ENCODE peak calls at places on chromosomes 5 and 9, in seven cellular contexts. C is H7, E is RWPE2, S is AG09309, T is heart right ventricle, P is ovary, M is GM23338. O is an unnamed sample.

GRCh38 chr5:125267636-125268248 is 521.3 kb upstream of the ZNF608 start:
- DNase-seq in C (no peak), E (no peak), S (no peak), T (no peak), P (no peak), M (no peak), O (no peak)

GRCh38 chr5:59380350-59380951 is 513.1 kb downstream of the PDE4D start:
- DNase-seq in C (no peak), E (no peak), S (peak), T (no peak), P (no peak), M (peak), O (peak)

GRCh38 chr5:175596818-175597217 is 61.1 kb upstream of the HRH2 start:
- DNase-seq in C (peak), E (no peak), S (no peak), T (no peak), P (no peak), M (no peak), O (no peak)

GRCh38 chr5:96997265-96997859 is 61.5 kb downstream of the LNPEP start:
- DNase-seq in C (peak), E (no peak), S (no peak), T (peak), P (no peak), M (peak), O (no peak)

GRCh38 chr5:103224894-103225246 is 33.7 kb upstream of the MACIR start:
- DNase-seq in C (no peak), E (no peak), S (no peak), T (no peak), P (no peak), M (no peak), O (no peak)

GRCh38 chr5:72015103-72015548 is 92.1 kb upstream of the MAP1B start:
- DNase-seq in C (no peak), E (peak), S (no peak), T (peak), P (no peak), M (no peak), O (peak)

GRCh38 chr9:137454506-137455360 is 4.4 kb downstream of the NSMF start:
- DNase-seq in C (peak), E (peak), S (no peak), T (no peak), P (peak), M (peak), O (no peak)

GRCh38 chr9:96420468-96421219 is 2.5 kb upstream of the ZNF367 start:
- DNase-seq in C (peak), E (peak), S (peak), T (peak), P (no peak), M (peak), O (peak)

GRCh38 chr5:97839338-97840081 is 656.5 kb upstream of the RIOK2 start:
- DNase-seq in C (no peak), E (no peak), S (peak), T (no peak), P (no peak), M (no peak), O (no peak)

GRCh38 chr5:88882321-88883038 is 504 bp downstream of the MEF2C start:
- DNase-seq in C (no peak), E (no peak), S (no peak), T (no peak), P (no peak), M (no peak), O (no peak)

GRCh38 chr5:173592050-173592669 is 24.3 kb downstream of the BOD1 start:
- DNase-seq in C (peak), E (no peak), S (no peak), T (no peak), P (no peak), M (peak), O (no peak)

GRCh38 chr5:178291969-178292825 is 59.6 kb upstream of the PHYKPL start:
- DNase-seq in C (no peak), E (peak), S (no peak), T (no peak), P (no peak), M (no peak), O (no peak)

GRCh38 chr9:87776481-87777373 is 50.8 kb downstream of the CTSL start:
- DNase-seq in C (no peak), E (no peak), S (no peak), T (no peak), P (no peak), M (no peak), O (no peak)

GRCh38 chr9:121655231-121655755 is 3.9 kb downstream of the DAB2IP start:
- DNase-seq in C (no peak), E (no peak), S (no peak), T (no peak), P (no peak), M (no peak), O (no peak)

GRCh38 chr5:143244000-143244736 is 159.3 kb downstream of the NR3C1 start:
- DNase-seq in C (no peak), E (peak), S (peak), T (peak), P (peak), M (no peak), O (peak)

GRCh38 chr9:131419029-131419614 is 25.2 kb downstream of the PRRC2B start:
- DNase-seq in C (no peak), E (no peak), S (no peak), T (no peak), P (no peak), M (no peak), O (no peak)

GRCh38 chr5:181185560-181185959 is 19.4 kb downstream of the TRIM7 start:
- DNase-seq in C (no peak), E (no peak), S (no peak), T (no peak), P (no peak), M (no peak), O (no peak)

GRCh38 chr5:181187500-181188213 is 17.3 kb downstream of the TRIM7 start:
- DNase-seq in C (peak), E (peak), S (no peak), T (peak), P (peak), M (peak), O (peak)

GRCh38 chr5:181186022-181186421 is 19.0 kb downstream of the TRIM7 start:
- DNase-seq in C (no peak), E (no peak), S (no peak), T (no peak), P (no peak), M (no peak), O (no peak)

GRCh38 chr5:181188700-181189362 is 16.2 kb downstream of the TRIM7 start:
- DNase-seq in C (peak), E (peak), S (no peak), T (peak), P (peak), M (peak), O (no peak)

GRCh38 chr5:181186902-181187499 is 18.0 kb downstream of the TRIM7 start:
- DNase-seq in C (no peak), E (no peak), S (no peak), T (no peak), P (no peak), M (peak), O (no peak)
- H3K4me3 ChIP-seq in C (peak), E (peak), S (no peak), T (no peak), P (no peak), M (peak), O (peak)

DNA sequence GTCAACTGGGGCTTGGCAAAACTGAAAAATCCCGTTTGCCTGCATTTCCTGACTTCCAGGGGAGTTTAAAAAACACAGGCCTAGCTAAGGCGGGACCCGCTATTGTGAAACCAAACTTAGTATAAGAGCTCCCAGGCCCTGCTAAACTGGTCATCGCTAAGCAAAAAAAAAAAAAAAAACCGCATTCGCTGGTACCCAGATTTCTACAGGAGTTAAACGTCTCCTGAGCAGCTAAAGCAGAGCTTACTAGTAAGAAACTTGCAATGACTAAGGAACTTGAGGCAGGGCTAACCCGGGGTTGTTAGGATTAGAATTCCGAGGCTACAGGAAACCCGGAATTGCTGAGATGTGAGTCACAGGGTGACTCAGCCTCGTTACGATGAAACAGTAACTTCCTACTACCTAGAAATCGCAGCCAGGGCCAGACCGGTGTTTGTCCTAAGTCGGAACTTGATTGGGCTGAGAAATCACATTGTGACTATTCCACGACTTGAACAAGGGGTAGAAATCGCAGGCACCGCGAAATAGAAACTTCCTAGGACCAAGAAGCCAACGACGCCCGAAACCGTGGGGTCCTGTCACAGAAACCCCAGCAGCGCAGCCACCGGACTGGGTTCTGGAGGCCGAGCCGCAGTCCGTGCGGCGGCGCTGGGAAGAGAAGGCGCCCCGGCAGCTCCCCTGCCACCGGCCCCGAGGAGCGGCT is 89.5 kb downstream of the ANXA2R start:
- DNase-seq in C (peak), E (peak), S (peak), T (peak), P (peak), M (peak), O (peak)
- H3K4me3 ChIP-seq in C (no peak), E (no peak), S (peak), T (peak), P (peak), M (peak), O (peak)

DNA sequence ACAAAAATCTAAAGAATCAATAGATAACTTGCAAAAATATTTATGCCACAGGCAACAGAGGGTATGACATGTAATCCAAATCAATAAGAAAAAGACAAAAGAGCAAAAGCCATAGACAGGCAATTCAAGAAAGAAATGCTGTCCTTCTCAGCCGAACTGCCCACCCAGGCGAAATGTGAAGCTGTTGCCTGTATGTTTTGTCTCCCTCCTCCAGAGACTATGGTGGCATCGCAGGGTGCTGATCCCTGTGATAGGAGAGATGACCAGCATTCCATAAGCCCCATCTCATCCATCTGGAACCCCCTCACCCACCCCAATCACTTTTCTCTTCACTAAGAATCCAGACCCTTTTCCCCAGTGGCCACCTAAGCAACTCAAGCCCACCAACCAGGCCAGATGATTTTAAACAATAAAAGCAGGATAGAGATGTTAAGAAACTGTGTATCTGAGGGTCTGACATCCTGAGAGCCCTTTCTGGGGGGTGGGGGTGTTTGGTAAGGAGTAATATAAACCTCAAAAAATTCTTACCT is 5.3 kb upstream of the ACSL6 start:
- DNase-seq in C (no peak), E (no peak), S (no peak), T (no peak), P (no peak), M (no peak), O (no peak)
- H3K4me3 ChIP-seq in C (no peak), E (no peak), S (no peak), T (no peak), P (no peak), M (no peak), O (no peak)

GRCh38 chr9:86406366-86406765 is 52.2 kb upstream of the TUT7 start:
- DNase-seq in C (no peak), E (no peak), S (no peak), T (no peak), P (no peak), M (no peak), O (peak)
- H3K4me3 ChIP-seq in C (no peak), E (no peak), S (no peak), T (no peak), P (no peak), M (no peak), O (no peak)

GRCh38 chr5:119271758-119272730 is 83.8 kb upstream of the TNFAIP8 start:
- DNase-seq in C (no peak), E (no peak), S (no peak), T (no peak), P (no peak), M (no peak), O (no peak)
- H3K4me3 ChIP-seq in C (no peak), E (no peak), S (no peak), T (no peak), P (no peak), M (no peak), O (no peak)

GRCh38 chr5:93584531-93585053 is 1.6 kb downstream of the NR2F1 start:
- DNase-seq in C (peak), E (no peak), S (no peak), T (no peak), P (peak), M (peak), O (no peak)
- H3K4me3 ChIP-seq in C (no peak), E (peak), S (peak), T (peak), P (peak), M (peak), O (peak)

DNA sequence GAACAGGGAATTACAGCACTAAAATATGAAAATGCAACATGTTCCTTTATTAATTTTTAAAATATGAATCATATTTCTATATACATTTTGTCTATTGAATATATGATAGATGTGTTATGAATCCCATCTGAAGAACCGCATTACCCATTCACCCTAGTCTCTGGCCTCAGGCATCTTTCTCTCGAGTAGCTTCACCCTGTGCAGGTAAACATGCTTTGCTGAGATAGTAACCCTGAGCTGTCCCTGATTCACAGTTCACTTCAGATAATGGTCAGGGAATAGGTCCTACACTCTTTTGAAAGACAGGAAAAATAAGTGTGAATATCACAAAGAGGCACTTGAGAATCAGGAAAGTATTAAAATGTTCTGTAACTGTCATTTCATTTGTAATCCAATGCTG is 766.8 kb downstream of the IRX1 start:
- DNase-seq in C (no peak), E (no peak), S (no peak), T (no peak), P (no peak), M (no peak), O (no peak)
- H3K4me3 ChIP-seq in C (no peak), E (no peak), S (no peak), T (no peak), P (no peak), M (no peak), O (no peak)

DNA sequence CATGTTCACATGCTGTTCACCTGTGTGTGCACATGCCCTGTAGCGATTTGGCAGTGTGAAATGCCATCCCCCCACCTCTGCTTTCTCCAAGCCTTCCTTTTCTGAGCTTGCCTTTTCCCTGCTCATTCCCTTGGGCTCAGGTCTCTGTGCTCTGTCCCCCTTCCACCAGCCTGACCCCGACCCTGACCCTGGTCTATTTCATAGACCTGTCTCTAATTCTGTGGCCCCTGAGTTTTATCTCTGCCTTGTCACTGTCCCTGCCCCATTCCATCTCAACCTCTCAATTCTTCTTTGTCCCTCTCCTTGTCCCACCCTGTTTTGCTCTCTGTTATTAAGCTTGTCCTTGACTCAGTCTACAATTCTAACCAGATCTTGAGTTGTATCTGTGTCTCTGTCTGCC is 735 bp downstream of the ARAP3 start:
- DNase-seq in C (no peak), E (no peak), S (no peak), T (no peak), P (no peak), M (no peak), O (no peak)
- H3K4me3 ChIP-seq in C (peak), E (peak), S (peak), T (peak), P (peak), M (peak), O (peak)

DNA sequence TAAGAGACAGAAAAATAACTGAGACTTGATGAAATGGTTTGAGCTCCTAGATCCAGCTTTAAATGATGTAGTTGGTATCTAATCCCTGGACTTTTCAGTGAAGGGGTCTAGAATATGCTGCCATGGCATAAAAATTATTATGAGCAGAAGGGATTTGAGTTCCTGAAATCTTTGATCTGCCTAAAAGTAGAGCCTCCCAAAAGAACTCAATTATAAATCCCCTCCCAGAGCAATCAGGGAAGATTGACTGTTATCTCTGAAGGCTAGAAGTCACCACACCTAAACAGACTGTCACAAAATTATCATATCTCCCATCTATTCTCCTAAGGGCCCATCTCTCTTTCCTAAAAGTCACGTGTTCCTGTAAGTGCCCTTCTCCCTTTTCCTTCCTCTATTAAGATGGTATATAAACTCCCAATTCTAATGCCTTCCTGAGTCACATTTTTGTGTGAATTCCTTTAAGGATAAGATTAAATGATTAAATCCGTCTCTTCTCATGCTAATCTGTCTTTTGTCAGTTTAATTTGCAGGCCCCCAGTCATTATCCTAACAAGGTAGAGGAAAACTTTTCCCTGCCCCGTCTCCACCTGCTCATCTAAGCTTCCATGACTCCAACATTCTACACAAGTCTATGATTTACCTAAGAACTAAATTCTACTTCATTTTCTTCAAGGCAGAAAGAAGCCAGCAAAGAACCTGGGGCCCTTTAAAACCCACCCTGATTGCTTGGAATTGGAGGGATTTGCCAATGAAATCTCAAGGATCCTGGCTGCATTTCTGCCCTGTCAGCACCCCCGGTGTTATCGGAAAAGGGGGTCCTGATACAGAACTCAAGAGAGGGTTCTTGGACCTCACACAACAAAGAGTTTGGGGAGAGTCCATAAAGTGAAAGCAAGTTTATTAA is 47.1 kb upstream of the PWWP2A start:
- DNase-seq in C (peak), E (no peak), S (no peak), T (no peak), P (no peak), M (peak), O (no peak)
- H3K4me3 ChIP-seq in C (no peak), E (no peak), S (no peak), T (no peak), P (no peak), M (peak), O (no peak)

O was measured in skeletal muscle cell.